ENCODE peak calls at places on chromosomes 12 and 14, in ten cellular contexts. K, H, J, G, R, M, B, A, C and F are unnamed samples.

GRCh38 chr14:51744372-51745150 is 92.9 kb downstream of the FRMD6 start:
- DNase-seq in B (no peak), M (no peak), J (no peak), R (no peak), C (no peak), G (no peak), A (no peak), H (no peak), K (no peak), F (no peak)

GRCh38 chr14:74038015-74038859 is 19.1 kb downstream of the BBOF1 start:
- DNase-seq in B (peak), K (no peak), M (peak), J (no peak), A (no peak), G (peak), R (peak), H (no peak), C (peak), F (peak)

GRCh38 chr12:89796798-89797382 is 88.3 kb upstream of the ATP2B1 start:
- DNase-seq in K (no peak), H (no peak), B (no peak), C (no peak), M (no peak), A (no peak), R (no peak), J (no peak), G (peak), F (no peak)

GRCh38 chr12:54463484-54463883 is 9.9 kb downstream of the GTSF1 start:
- DNase-seq in B (no peak), J (no peak), G (no peak), M (peak), H (no peak), K (no peak), A (no peak), C (no peak), R (no peak), F (no peak)

GRCh38 chr14:38405851-38406630 is 150.1 kb upstream of the CLEC14A start:
- DNase-seq in C (peak), J (no peak), A (no peak), R (no peak), B (peak), M (peak), K (peak), G (peak), H (no peak), F (no peak)

GRCh38 chr12:13573698-13574321 is 377.3 kb downstream of the EMP1 start:
- DNase-seq in B (no peak), C (no peak), H (no peak), M (peak), J (no peak), A (no peak), R (no peak), K (no peak), G (no peak), F (peak)

GRCh38 chr12:89349814-89350213 is 2.5 kb downstream of the DUSP6 start:
- DNase-seq in H (no peak), J (peak), M (peak), C (no peak), A (no peak), G (no peak), R (peak), B (peak), K (no peak), F (no peak)

GRCh38 chr14:34912182-34912581 is 37.0 kb upstream of the BAZ1A start:
- DNase-seq in K (no peak), J (no peak), R (no peak), B (no peak), A (no peak), H (no peak), G (no peak), C (no peak), M (no peak), F (no peak)

GRCh38 chr14:56199976-56200577 is 81.9 kb downstream of the PELI2 start:
- DNase-seq in K (no peak), B (no peak), R (no peak), H (no peak), C (no peak), M (no peak), G (no peak), J (no peak), A (no peak), F (no peak)

GRCh38 chr12:57607958-57608663 is 3.1 kb upstream of the ARHGEF25 start:
- DNase-seq in R (no peak), B (no peak), G (no peak), A (no peak), J (no peak), C (no peak), K (no peak), H (no peak), M (no peak), F (no peak)

GRCh38 chr12:130838284-130838950 is 633 bp downstream of the STX2 start:
- DNase-seq in C (peak), G (no peak), B (peak), K (peak), H (peak), M (peak), R (no peak), J (peak), A (no peak), F (peak)

GRCh38 chr12:54004841-54005530 is 3.8 kb upstream of the HOXC8 start:
- DNase-seq in G (no peak), K (no peak), B (peak), C (no peak), R (no peak), H (peak), J (no peak), M (peak), A (no peak), F (no peak)

GRCh38 chr12:111503116-111503515 is 96.0 kb downstream of the ATXN2 start:
- DNase-seq in J (no peak), C (no peak), M (peak), B (no peak), H (no peak), R (no peak), G (no peak), K (no peak), A (no peak), F (no peak)